ENCODE peak calls at places on chromosomes 6 and 20, in five cellular contexts. L is A549, A is K562, N is IMR-90, M is H1. T is an unnamed sample.
A peak's percentile ranks its signal among the peaks of the same experiment; 100 is the strongest.

GRCh38 chr6:85452441-85452881 is 2.6 kb downstream of the NT5E start:
- DNase-seq in L (peak; percentile 28), N (peak; percentile 93), M (no peak), A (no peak), T (no peak)

GRCh38 chr20:25277941-25278521 is 30.1 kb downstream of the PYGB start:
- DNase-seq in L (no peak), M (no peak), N (no peak), A (no peak), T (no peak)

GRCh38 chr20:58552366-58552934 is 37.3 kb upstream of the APCDD1L start:
- DNase-seq in L (no peak), N (no peak), M (no peak), A (no peak), T (no peak)

GRCh38 chr6:79762370-79762769 is 131.2 kb downstream of the SH3BGRL2 start:
- DNase-seq in L (peak; percentile 23), A (no peak), N (no peak), M (no peak), T (no peak)

GRCh38 chr20:24694727-24695528 is 225.5 kb downstream of the SYNDIG1 start:
- DNase-seq in A (no peak), L (no peak), N (no peak), M (no peak), T (no peak)

GRCh38 chr6:75735491-75736186 is 13.4 kb upstream of the MYO6 start:
- DNase-seq in A (no peak), M (no peak), L (peak; percentile 72), N (peak; percentile 28), T (peak; percentile 16)

GRCh38 chr6:111952821-111953535 is 79.7 kb upstream of the FYN start:
- DNase-seq in M (no peak), N (peak; percentile 31), A (no peak), L (peak; percentile 8), T (no peak)

GRCh38 chr20:19099586-19100555 is 112.6 kb upstream of the SLC24A3 start:
- DNase-seq in N (no peak), M (no peak), L (no peak), A (no peak), T (no peak)

GRCh38 chr6:48075181-48075580 is 35.8 kb downstream of the PTCHD4 start:
- DNase-seq in M (no peak), A (no peak), L (no peak), N (no peak), T (no peak)

GRCh38 chr6:143396497-143397228 is 53.8 kb downstream of the ADAT2 start:
- DNase-seq in L (peak; percentile 12), M (no peak), A (no peak), N (no peak), T (peak; percentile 93)

GRCh38 chr20:57698191-57698866 is 11.5 kb downstream of the PMEPA1 start:
- DNase-seq in N (peak; percentile 98), A (no peak), L (peak; percentile 95), M (no peak), T (peak; percentile 31)

GRCh38 chr6:81750201-81750600 is 2.3 kb downstream of the TENT5A start:
- DNase-seq in N (no peak), M (no peak), L (no peak), A (no peak), T (no peak)

GRCh38 chr6:51720327-51720726 is 367.1 kb downstream of the PKHD1 start:
- DNase-seq in M (no peak), N (no peak), L (no peak), A (no peak), T (no peak)

GRCh38 chr20:40286991-40287531 is 402.0 kb downstream of the MAFB start:
- DNase-seq in A (no peak), L (no peak), N (no peak), M (no peak), T (no peak)

GRCh38 chr20:17721802-17722486 is 22.2 kb downstream of the BANF2 start:
- DNase-seq in L (no peak), A (peak; percentile 8), N (no peak), M (no peak), T (peak; percentile 99)

GRCh38 chr6:73285674-73286283 is 22.8 kb upstream of the KHDC1 start:
- DNase-seq in A (peak; percentile 75), M (no peak), N (peak; percentile 76), L (peak; percentile 47), T (peak; percentile 25)

GRCh38 chr6:118899948-118900347 is 6.0 kb downstream of the ASF1A start:
- DNase-seq in N (no peak), M (no peak), L (no peak), A (no peak), T (no peak)

GRCh38 chr20:57505991-57506390 is 18.9 kb downstream of the CTCFL start:
- DNase-seq in L (no peak), M (no peak), N (no peak), A (no peak), T (no peak)

GRCh38 chr20:56440346-56441007 is 27.9 kb upstream of the RTF2 start:
- DNase-seq in N (no peak), L (no peak), A (no peak), M (no peak), T (no peak)

GRCh38 chr6:135637701-135638100 is 140.2 kb upstream of the AHI1 start:
- DNase-seq in N (peak; percentile 35), A (no peak), L (no peak), M (no peak), T (no peak)

GRCh38 chr20:25277051-25277801 is 29.3 kb downstream of the PYGB start:
- DNase-seq in L (no peak), N (no peak), M (no peak), A (no peak), T (no peak)

GRCh38 chr6:5771759-5772158 is 235.0 kb downstream of the NRN1 start:
- DNase-seq in L (no peak), M (no peak), A (no peak), N (no peak), T (no peak)

GRCh38 chr20:25273046-25273445 is 25.2 kb downstream of the PYGB start:
- DNase-seq in N (no peak), M (no peak), L (no peak), A (no peak), T (no peak)

GRCh38 chr6:89895273-89895874 is 1.1 kb downstream of the GJA10 start:
- DNase-seq in A (peak; percentile 37), M (no peak), N (peak; percentile 69), L (peak; percentile 11), T (peak; percentile 12)

GRCh38 chr6:1382331-1382882 is 7.0 kb upstream of the FOXF2 start:
- DNase-seq in N (no peak), M (no peak), L (no peak), A (no peak), T (no peak)

GRCh38 chr6:1382883-1383728 is 6.3 kb upstream of the FOXF2 start:
- DNase-seq in M (no peak), N (no peak), A (no peak), L (no peak), T (no peak)

GRCh38 chr6:1380625-1381396 is 8.6 kb upstream of the FOXF2 start:
- DNase-seq in A (no peak), M (no peak), L (no peak), N (no peak), T (no peak)

GRCh38 chr6:1379810-1380198 is 9.6 kb upstream of the FOXF2 start:
- DNase-seq in A (no peak), M (no peak), L (no peak), N (no peak), T (no peak)

GRCh38 chr6:1381397-1382330 is 7.7 kb upstream of the FOXF2 start:
- DNase-seq in L (no peak), N (no peak), M (no peak), A (peak; percentile 77), T (no peak)
- TF ChIP-seq MAFK in L (no peak), N (no peak), M (no peak), A (no peak), T (no peak)

DNA sequence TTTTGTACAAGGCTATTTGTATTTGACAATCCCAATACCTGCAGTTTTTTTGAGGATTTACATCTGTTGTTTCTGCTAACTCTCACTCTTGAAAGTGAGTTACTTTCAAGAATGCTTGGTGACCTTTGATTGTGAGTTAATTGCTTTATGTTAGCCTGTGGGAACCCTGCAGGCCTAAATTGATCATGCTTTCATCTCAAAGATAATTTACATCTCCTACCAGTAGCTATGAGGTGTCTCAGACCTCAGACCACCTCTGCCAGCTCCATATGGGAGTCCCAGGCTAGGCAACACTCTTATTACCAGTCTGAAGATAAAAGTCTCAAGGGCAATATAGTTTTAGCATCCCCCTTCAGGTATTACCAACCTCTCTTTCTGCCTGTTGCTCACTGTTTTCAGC is 116.4 kb upstream of the THEMIS start:
- DNase-seq in N (no peak), L (no peak), A (no peak), M (no peak), T (no peak)
- TF ChIP-seq MAFK in N (no peak), L (no peak), A (no peak), M (no peak), T (no peak)

GRCh38 chr20:49570161-49570827 is 2.4 kb upstream of the PTGIS start:
- DNase-seq in M (no peak), L (no peak), A (no peak), N (no peak), T (no peak)

GRCh38 chr20:49566401-49566800 is 1.5 kb downstream of the PTGIS start:
- DNase-seq in L (no peak), M (no peak), N (peak; percentile 38), A (no peak), T (no peak)

GRCh38 chr20:49568491-49569151 is 684 bp upstream of the PTGIS start:
- DNase-seq in L (no peak), M (peak; percentile 75), A (no peak), N (no peak), T (no peak)

GRCh38 chr20:49569403-49570115 is 1.6 kb upstream of the PTGIS start:
- DNase-seq in L (no peak), N (peak; percentile 57), M (no peak), A (no peak), T (no peak)

DNA sequence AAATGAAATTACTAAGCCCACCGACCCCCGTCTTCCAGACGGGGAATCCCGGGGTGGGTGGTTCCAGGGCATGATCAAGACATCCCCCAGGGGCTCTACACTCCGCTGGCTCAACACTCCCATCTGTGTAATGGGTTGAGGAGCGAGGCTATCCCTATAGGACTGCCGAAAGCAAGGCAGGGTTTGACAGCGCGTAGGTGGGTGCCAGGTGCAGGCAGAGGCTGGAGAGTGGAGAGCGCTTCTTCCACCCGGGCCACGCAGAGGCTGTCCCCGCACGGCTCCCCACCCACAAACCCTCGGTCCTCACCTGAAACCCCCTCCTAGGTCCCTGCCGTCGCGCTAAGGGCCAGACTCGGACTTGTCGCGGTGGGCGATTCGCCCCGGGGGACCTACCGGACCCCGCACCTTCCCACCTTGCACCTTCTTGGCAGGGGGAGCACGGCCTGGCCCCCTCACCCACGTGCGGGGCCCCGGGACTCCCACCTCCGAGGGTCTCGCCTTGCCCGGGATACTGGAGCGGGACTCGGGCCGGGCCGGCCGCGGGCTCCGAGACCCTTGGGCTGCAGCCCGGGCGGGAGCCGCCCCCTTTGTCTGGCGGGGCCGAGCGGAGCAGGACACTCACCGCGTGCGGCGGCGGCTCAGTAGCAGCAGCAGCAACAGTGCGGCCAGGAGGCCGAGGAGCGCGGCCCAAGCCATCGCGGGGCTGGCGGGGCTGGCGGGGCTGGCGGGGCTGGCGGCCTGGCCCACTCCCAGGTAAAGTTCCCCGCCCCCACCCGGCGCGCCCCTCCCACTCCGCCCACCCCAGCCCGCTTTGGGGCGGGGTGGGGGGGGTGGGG is at the start of gene PTGIS:
- DNase-seq in N (no peak), L (no peak), M (no peak), A (no peak), T (no peak)
- TF ChIP-seq MAFK in N (no peak), L (no peak), M (no peak), A (no peak), T (no peak)

DNA sequence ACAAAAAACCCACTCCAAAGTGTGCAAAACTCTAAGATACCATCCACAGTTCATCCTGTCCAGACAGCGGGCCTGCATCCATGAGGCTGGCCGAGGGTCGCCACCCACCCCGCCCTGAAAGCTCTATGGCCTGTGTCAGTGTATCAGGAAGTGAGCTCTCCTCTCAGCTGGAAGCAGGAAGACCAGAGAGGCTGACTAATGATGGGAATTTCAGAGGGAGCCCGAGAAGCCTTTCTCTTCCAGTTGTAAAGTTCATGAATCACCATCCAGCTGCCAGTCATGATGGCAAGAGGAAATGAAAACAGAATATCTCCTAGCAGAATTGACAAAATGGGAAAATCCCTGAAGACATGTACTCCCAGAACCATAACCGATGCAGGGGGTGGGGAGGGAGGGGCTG is 109.6 kb upstream of the RPS6KA2 start:
- DNase-seq in N (peak; percentile 59), A (no peak), L (peak; percentile 46), M (no peak), T (no peak)
- TF ChIP-seq MAFK in N (no peak), A (no peak), L (no peak), M (no peak), T (no peak)